ENCODE peak calls at places on chromosomes 6 and 20, in seven cellular contexts. One of them, this sample, is unnamed.

GRCh38 chr6:143197377-143197776 is 136.7 kb downstream of the AIG1 start:
- DNase-seq in adrenal gland: no peak
- DNase-seq in breast epithelium: no peak
- DNase-seq in PC-9: no peak
- DNase-seq in AG04450: no peak
- DNase-seq in cardiac muscle cell: peak
- DNase-seq in CD8-positive, alpha-beta T cell: no peak
- DNase-seq in this sample: no peak

GRCh38 chr6:167856999-167857660 is 30.4 kb downstream of the AFDN start:
- DNase-seq in AG04450: no peak
- DNase-seq in PC-9: no peak
- DNase-seq in cardiac muscle cell: peak
- DNase-seq in breast epithelium: no peak
- DNase-seq in CD8-positive, alpha-beta T cell: no peak
- DNase-seq in adrenal gland: no peak
- DNase-seq in this sample: no peak

GRCh38 chr20:52209154-52209571 is 17.6 kb upstream of the ZFP64 start:
- DNase-seq in PC-9: no peak
- DNase-seq in cardiac muscle cell: no peak
- DNase-seq in breast epithelium: no peak
- DNase-seq in CD8-positive, alpha-beta T cell: no peak
- DNase-seq in adrenal gland: no peak
- DNase-seq in AG04450: no peak
- DNase-seq in this sample: no peak

GRCh38 chr20:32465092-32465900 is 107.2 kb downstream of the ASXL1 start:
- DNase-seq in adrenal gland: peak
- DNase-seq in breast epithelium: peak
- DNase-seq in AG04450: no peak
- DNase-seq in PC-9: peak
- DNase-seq in cardiac muscle cell: peak
- DNase-seq in CD8-positive, alpha-beta T cell: no peak
- DNase-seq in this sample: peak

GRCh38 chr20:23541330-23541729 is 27.0 kb downstream of the CST9L start:
- DNase-seq in PC-9: peak
- DNase-seq in CD8-positive, alpha-beta T cell: no peak
- DNase-seq in adrenal gland: no peak
- DNase-seq in cardiac muscle cell: no peak
- DNase-seq in breast epithelium: no peak
- DNase-seq in AG04450: no peak
- DNase-seq in this sample: no peak

GRCh38 chr6:11367638-11368199 is 135.3 kb upstream of the NEDD9 start:
- DNase-seq in PC-9: no peak
- DNase-seq in cardiac muscle cell: no peak
- DNase-seq in AG04450: no peak
- DNase-seq in adrenal gland: no peak
- DNase-seq in CD8-positive, alpha-beta T cell: no peak
- DNase-seq in breast epithelium: no peak
- DNase-seq in this sample: peak

GRCh38 chr6:16409531-16410441 is 171.4 kb downstream of the GMPR start:
- DNase-seq in PC-9: no peak
- DNase-seq in AG04450: no peak
- DNase-seq in cardiac muscle cell: peak
- DNase-seq in adrenal gland: peak
- DNase-seq in CD8-positive, alpha-beta T cell: peak
- DNase-seq in breast epithelium: peak
- DNase-seq in this sample: no peak

GRCh38 chr6:99031957-99032356 is 84.2 kb upstream of the FBXL4 start:
- DNase-seq in cardiac muscle cell: no peak
- DNase-seq in PC-9: no peak
- DNase-seq in CD8-positive, alpha-beta T cell: no peak
- DNase-seq in adrenal gland: no peak
- DNase-seq in breast epithelium: no peak
- DNase-seq in AG04450: no peak
- DNase-seq in this sample: no peak

GRCh38 chr6:31659649-31660223 is 842 bp downstream of the C6orf47 start:
- DNase-seq in PC-9: peak
- DNase-seq in AG04450: no peak
- DNase-seq in adrenal gland: no peak
- DNase-seq in cardiac muscle cell: peak
- DNase-seq in CD8-positive, alpha-beta T cell: no peak
- DNase-seq in breast epithelium: no peak
- DNase-seq in this sample: no peak

GRCh38 chr20:31708839-31709534 is 13.7 kb downstream of the BCL2L1 start:
- DNase-seq in AG04450: no peak
- DNase-seq in cardiac muscle cell: no peak
- DNase-seq in breast epithelium: no peak
- DNase-seq in PC-9: no peak
- DNase-seq in CD8-positive, alpha-beta T cell: no peak
- DNase-seq in adrenal gland: no peak
- DNase-seq in this sample: no peak

GRCh38 chr20:3165473-3166337 is 6.0 kb upstream of the FASTKD5 start:
- DNase-seq in cardiac muscle cell: peak
- DNase-seq in PC-9: no peak
- DNase-seq in adrenal gland: peak
- DNase-seq in CD8-positive, alpha-beta T cell: no peak
- DNase-seq in breast epithelium: no peak
- DNase-seq in AG04450: no peak
- DNase-seq in this sample: no peak

GRCh38 chr20:14775778-14776177 is 438.4 kb upstream of the FLRT3 start:
- DNase-seq in CD8-positive, alpha-beta T cell: no peak
- DNase-seq in adrenal gland: peak
- DNase-seq in breast epithelium: no peak
- DNase-seq in AG04450: no peak
- DNase-seq in PC-9: peak
- DNase-seq in cardiac muscle cell: peak
- DNase-seq in this sample: peak

GRCh38 chr20:48776306-48776705 is 51.5 kb downstream of the PREX1 start:
- DNase-seq in CD8-positive, alpha-beta T cell: no peak
- DNase-seq in breast epithelium: no peak
- DNase-seq in AG04450: no peak
- DNase-seq in adrenal gland: no peak
- DNase-seq in cardiac muscle cell: peak
- DNase-seq in PC-9: no peak
- DNase-seq in this sample: no peak

GRCh38 chr20:15491564-15491963 is 1081.7 kb downstream of the KIF16B start:
- DNase-seq in adrenal gland: no peak
- DNase-seq in cardiac muscle cell: no peak
- DNase-seq in breast epithelium: no peak
- DNase-seq in AG04450: no peak
- DNase-seq in PC-9: no peak
- DNase-seq in CD8-positive, alpha-beta T cell: no peak
- DNase-seq in this sample: no peak

GRCh38 chr20:42173440-42173839 is 555.3 kb upstream of the CHD6 start:
- DNase-seq in cardiac muscle cell: no peak
- DNase-seq in adrenal gland: no peak
- DNase-seq in CD8-positive, alpha-beta T cell: no peak
- DNase-seq in PC-9: no peak
- DNase-seq in breast epithelium: no peak
- DNase-seq in AG04450: no peak
- DNase-seq in this sample: no peak

GRCh38 chr6:56144538-56145324 is 102.6 kb downstream of the COL21A1 start:
- DNase-seq in AG04450: no peak
- DNase-seq in adrenal gland: no peak
- DNase-seq in CD8-positive, alpha-beta T cell: no peak
- DNase-seq in PC-9: no peak
- DNase-seq in cardiac muscle cell: peak
- DNase-seq in breast epithelium: no peak
- DNase-seq in this sample: peak

GRCh38 chr20:7682916-7683315 is 257.3 kb downstream of the HAO1 start:
- DNase-seq in AG04450: no peak
- DNase-seq in CD8-positive, alpha-beta T cell: no peak
- DNase-seq in breast epithelium: no peak
- DNase-seq in adrenal gland: no peak
- DNase-seq in cardiac muscle cell: no peak
- DNase-seq in PC-9: no peak
- DNase-seq in this sample: no peak

GRCh38 chr6:18820725-18821124 is 433.6 kb downstream of the RNF144B start:
- DNase-seq in AG04450: no peak
- DNase-seq in adrenal gland: no peak
- DNase-seq in cardiac muscle cell: no peak
- DNase-seq in CD8-positive, alpha-beta T cell: no peak
- DNase-seq in PC-9: no peak
- DNase-seq in breast epithelium: no peak
- DNase-seq in this sample: no peak

DNA sequence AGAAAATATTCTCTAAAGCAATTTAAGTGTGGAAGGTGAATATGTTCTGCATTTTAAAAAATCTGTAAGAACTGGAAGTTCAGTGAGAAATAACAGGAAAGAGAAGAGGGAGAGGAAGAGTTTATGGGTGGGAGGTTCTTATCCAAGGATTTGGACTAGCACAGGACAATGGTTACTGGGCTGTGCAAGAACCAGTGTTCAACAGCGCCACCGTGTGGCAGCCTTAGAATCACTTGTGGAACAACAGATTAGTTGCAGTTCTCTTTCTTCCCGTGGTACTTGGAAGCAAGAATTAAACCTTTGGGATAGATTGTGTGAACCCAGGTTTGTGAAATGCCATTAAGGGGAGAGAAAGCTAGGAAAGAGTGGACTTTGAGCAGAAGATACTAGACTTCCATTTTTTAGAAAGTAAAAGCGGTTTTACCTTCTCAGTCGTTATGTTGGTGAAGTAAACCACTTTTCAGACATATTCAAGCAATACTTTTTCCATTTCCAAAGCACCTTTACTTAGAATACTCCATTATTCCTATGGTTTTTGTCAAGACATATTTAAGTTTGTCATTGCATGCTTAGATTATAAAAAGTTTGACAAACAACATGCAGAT is 436.7 kb downstream of the RNF144B start:
- DNase-seq in AG04450: no peak
- DNase-seq in PC-9: peak
- DNase-seq in CD8-positive, alpha-beta T cell: no peak
- DNase-seq in adrenal gland: peak
- DNase-seq in cardiac muscle cell: peak
- DNase-seq in breast epithelium: no peak
- DNase-seq in this sample: no peak
- TF ChIP-seq CTCF in AG04450: peak
- TF ChIP-seq CTCF in PC-9: peak
- TF ChIP-seq CTCF in CD8-positive, alpha-beta T cell: peak
- TF ChIP-seq CTCF in adrenal gland: peak
- TF ChIP-seq CTCF in cardiac muscle cell: peak
- TF ChIP-seq CTCF in breast epithelium: no peak
- TF ChIP-seq CTCF in this sample: peak

DNA sequence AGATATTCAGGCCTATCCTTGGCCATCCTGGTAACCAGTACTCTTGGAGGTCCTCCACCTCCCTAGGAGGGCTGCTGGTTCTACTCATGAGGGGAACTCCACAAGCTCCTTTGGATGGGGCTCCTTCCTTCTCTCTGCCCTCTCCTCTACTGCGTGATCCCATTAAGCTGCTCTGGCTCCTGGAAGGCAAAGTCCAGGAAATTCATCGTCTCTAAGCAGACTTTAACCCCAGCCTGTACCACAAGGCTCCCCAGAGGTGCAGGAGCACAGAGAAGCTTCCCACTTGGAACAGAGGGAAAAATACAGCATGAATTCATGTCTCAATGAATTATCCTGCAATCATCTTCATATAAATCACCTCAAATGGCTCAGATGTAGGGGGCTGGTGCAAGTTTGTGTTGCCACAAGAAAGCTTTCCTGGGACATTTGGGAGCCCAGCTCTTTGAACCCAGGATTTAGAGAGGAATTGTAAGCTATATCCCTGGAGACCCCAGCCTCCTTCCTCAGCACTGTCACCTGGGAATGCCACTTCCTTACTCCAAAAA is 355.4 kb downstream of the CDC5L start:
- DNase-seq in CD8-positive, alpha-beta T cell: no peak
- DNase-seq in AG04450: no peak
- DNase-seq in PC-9: no peak
- DNase-seq in cardiac muscle cell: no peak
- DNase-seq in adrenal gland: no peak
- DNase-seq in breast epithelium: no peak
- DNase-seq in this sample: no peak
- H3K4me3 ChIP-seq in CD8-positive, alpha-beta T cell: no peak
- H3K4me3 ChIP-seq in AG04450: no peak
- H3K4me3 ChIP-seq in PC-9: no peak
- H3K4me3 ChIP-seq in cardiac muscle cell: no peak
- H3K4me3 ChIP-seq in adrenal gland: no peak
- H3K4me3 ChIP-seq in breast epithelium: no peak
- H3K4me3 ChIP-seq in this sample: no peak

DNA sequence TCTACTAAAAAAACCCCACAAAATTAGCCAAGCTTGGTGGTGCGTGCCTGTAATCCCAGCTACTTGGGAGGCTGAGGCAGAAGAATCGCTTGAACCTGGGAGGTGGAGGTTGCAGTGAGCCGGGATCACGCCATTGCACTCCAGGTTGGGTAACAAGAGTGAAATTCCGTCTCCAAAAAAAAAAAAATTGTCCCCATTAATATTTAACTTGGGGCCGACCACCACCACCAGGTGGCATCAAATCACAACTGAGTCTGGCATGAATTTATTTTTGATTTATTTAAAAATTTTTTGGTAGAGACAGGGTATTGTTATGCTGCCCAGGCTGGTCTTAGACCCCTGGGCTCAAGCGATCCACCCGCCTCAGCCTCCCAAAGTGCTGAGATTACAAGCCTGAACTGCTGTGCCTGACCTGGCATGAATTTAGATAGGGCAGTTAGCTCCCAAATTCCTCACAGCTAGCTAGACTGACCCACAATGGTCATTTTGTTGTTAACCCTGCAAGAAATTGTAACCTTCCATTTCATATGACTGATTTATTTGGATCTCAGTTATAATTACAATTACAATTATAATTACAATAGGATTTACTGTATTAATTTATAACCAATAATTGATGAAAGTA is 17.1 kb upstream of the BEND3 start:
- DNase-seq in AG04450: no peak
- DNase-seq in breast epithelium: no peak
- DNase-seq in PC-9: peak
- DNase-seq in CD8-positive, alpha-beta T cell: no peak
- DNase-seq in cardiac muscle cell: peak
- DNase-seq in adrenal gland: peak
- DNase-seq in this sample: no peak
- TF ChIP-seq CTCF in AG04450: peak
- TF ChIP-seq CTCF in breast epithelium: peak
- TF ChIP-seq CTCF in PC-9: peak
- TF ChIP-seq CTCF in CD8-positive, alpha-beta T cell: peak
- TF ChIP-seq CTCF in cardiac muscle cell: peak
- TF ChIP-seq CTCF in adrenal gland: peak
- TF ChIP-seq CTCF in this sample: peak

DNA sequence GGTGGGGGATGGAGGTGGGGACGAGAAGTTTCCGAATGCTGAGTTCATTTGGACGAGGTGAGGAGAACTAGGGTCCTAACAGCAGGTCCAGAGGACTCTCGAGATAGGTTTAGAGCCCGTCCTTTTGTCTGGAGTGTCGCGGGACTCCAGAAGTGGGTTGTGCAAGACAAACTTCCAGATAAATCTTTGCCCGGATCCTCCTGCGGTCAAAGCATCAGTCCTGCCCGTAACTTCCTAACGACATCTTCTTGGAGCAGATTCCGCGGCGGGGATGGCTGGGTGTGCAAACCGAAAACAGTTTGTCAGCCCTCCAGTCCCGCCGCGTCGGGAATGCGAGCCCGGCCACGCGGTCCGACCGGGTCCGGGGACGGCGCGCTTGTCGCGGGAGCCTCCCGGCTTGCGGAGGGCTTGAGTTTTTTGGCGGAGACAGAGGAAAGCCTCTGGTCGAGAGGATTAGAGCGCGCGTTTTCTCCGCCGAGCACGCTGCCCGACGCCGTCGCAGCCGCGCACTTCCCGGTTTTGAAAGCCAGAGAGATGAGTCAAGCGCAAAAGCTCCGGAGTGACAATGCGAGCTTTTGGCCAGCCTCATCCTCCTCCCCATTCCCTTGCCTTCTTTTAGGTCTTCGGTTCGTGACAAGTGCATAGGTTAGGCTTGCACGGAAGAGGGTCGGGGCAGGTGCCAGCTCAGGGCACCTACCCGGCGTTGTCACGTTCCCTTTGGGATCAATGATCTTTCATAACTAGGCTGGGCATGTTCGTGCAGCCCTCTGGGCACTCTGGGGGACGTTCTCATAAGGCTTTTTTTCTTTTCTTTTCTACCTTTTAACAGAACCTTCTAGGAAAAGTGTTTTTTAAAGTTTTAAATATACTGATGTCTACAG is 91.4 kb upstream of the PRDM1 start:
- DNase-seq in adrenal gland: peak
- DNase-seq in breast epithelium: no peak
- DNase-seq in CD8-positive, alpha-beta T cell: no peak
- DNase-seq in AG04450: no peak
- DNase-seq in cardiac muscle cell: peak
- DNase-seq in PC-9: no peak
- DNase-seq in this sample: no peak
- H3K4me3 ChIP-seq in adrenal gland: peak
- H3K4me3 ChIP-seq in breast epithelium: peak
- H3K4me3 ChIP-seq in CD8-positive, alpha-beta T cell: peak
- H3K4me3 ChIP-seq in AG04450: peak
- H3K4me3 ChIP-seq in cardiac muscle cell: peak
- H3K4me3 ChIP-seq in PC-9: no peak
- H3K4me3 ChIP-seq in this sample: peak